ENCODE peak calls at places on chromosome 10, in five cellular contexts. N is HL-60, Y is GM23338, E is right lobe of liver, B is neural progenitor cell. H is an unnamed sample.
A peak's percentile ranks its signal among the peaks of the same experiment; 100 is the strongest.

GRCh38 chr10:124089859-124090258 is 3.5 kb downstream of the CHST15 start:
- DNase-seq in N (no peak), Y (no peak), E (no peak), B (no peak), H (no peak)

GRCh38 chr10:73439055-73439454 is 5.7 kb upstream of the MSS51 start:
- DNase-seq in N (no peak), Y (no peak), E (no peak), B (no peak), H (no peak)

GRCh38 chr10:100970914-100971811 is 1.9 kb downstream of the SEMA4G start:
- DNase-seq in N (no peak), Y (no peak), E (peak; percentile 91), B (no peak), H (no peak)

GRCh38 chr10:80787952-80788351 is 250.2 kb downstream of the SH2D4B start:
- DNase-seq in N (no peak), Y (no peak), E (no peak), B (no peak), H (no peak)

GRCh38 chr10:116490028-116490662 is 55.6 kb upstream of the PNLIP start:
- DNase-seq in N (no peak), Y (peak; percentile 76), E (no peak), B (peak; percentile 53), H (no peak)

GRCh38 chr10:52314822-52315552 is 906 bp downstream of the DKK1 start:
- DNase-seq in N (no peak), Y (peak; percentile 17), E (no peak), B (peak; percentile 46), H (no peak)

GRCh38 chr10:48251525-48252353 is 22.8 kb downstream of the FRMPD2 start:
- DNase-seq in N (no peak), Y (peak; percentile 22), E (no peak), B (no peak), H (no peak)

GRCh38 chr10:104811166-104811565 is 170.1 kb downstream of the SORCS3 start:
- DNase-seq in N (no peak), Y (no peak), E (no peak), B (no peak), H (no peak)

GRCh38 chr10:52853704-52854103 is 81.1 kb upstream of the MBL2 start:
- DNase-seq in N (no peak), Y (no peak), E (no peak), B (no peak), H (no peak)

GRCh38 chr10:29949411-29950011 is 109.9 kb downstream of the JCAD start:
- DNase-seq in N (no peak), Y (no peak), E (no peak), B (no peak), H (no peak)

GRCh38 chr10:17713133-17713532 is 38.9 kb upstream of the TMEM236 start:
- DNase-seq in N (no peak), Y (no peak), E (no peak), B (peak; percentile 50), H (no peak)

GRCh38 chr10:87092356-87092860 is 2.2 kb downstream of the GLUD1 start:
- DNase-seq in N (no peak), Y (peak; percentile 46), E (no peak), B (peak; percentile 7), H (no peak)

GRCh38 chr10:128629111-128630096 is 503.2 kb upstream of the MKI67 start:
- DNase-seq in N (no peak), Y (no peak), E (no peak), B (no peak), H (no peak)

GRCh38 chr10:86252573-86252972 is 114.0 kb downstream of the GRID1 start:
- DNase-seq in N (no peak), Y (no peak), E (no peak), B (no peak), H (no peak)

GRCh38 chr10:89535185-89536012 is at the start of gene SLC16A12:
- DNase-seq in N (no peak), Y (peak; percentile 78), E (no peak), B (peak; percentile 87), H (peak; percentile 37)

GRCh38 chr10:122099562-122099961 is 110.6 kb downstream of the TACC2 start:
- DNase-seq in N (no peak), Y (no peak), E (no peak), B (no peak), H (no peak)

GRCh38 chr10:88793747-88794299 is 8.7 kb upstream of the LIPM start:
- DNase-seq in N (no peak), Y (no peak), E (no peak), B (no peak), H (no peak)

GRCh38 chr10:30439931-30440330 is 5.9 kb downstream of the MAP3K8 start:
- DNase-seq in N (no peak), Y (no peak), E (no peak), B (no peak), H (no peak)

GRCh38 chr10:93917064-93917391 is 23.2 kb downstream of the SLC35G1 start:
- DNase-seq in N (no peak), Y (peak; percentile 63), E (peak; percentile 50), B (no peak), H (no peak)

GRCh38 chr10:100993986-100994708 is 5.5 kb upstream of the LZTS2 start:
- DNase-seq in N (no peak), Y (peak; percentile 74), E (no peak), B (peak; percentile 65), H (no peak)

GRCh38 chr10:17512341-17513001 is 58.1 kb upstream of the ST8SIA6 start:
- DNase-seq in N (no peak), Y (no peak), E (peak; percentile 44), B (no peak), H (peak; percentile 17)

GRCh38 chr10:4243651-4244050 is 458.6 kb upstream of the KLF6 start:
- DNase-seq in N (peak; percentile 3), Y (no peak), E (no peak), B (no peak), H (no peak)

GRCh38 chr10:117477961-117478670 is 64.4 kb upstream of the EMX2 start:
- DNase-seq in N (no peak), Y (no peak), E (no peak), B (peak; percentile 15), H (no peak)

GRCh38 chr10:70364001-70364771 is 18.2 kb downstream of the LRRC20 start:
- DNase-seq in N (peak; percentile 89), Y (peak; percentile 95), E (peak; percentile 89), B (peak; percentile 93), H (peak; percentile 89)

GRCh38 chr10:79059859-79060379 is 8.8 kb upstream of the ZMIZ1 start:
- DNase-seq in N (no peak), Y (no peak), E (peak; percentile 95), B (no peak), H (peak; percentile 9)

GRCh38 chr10:31322647-31323046 is 3.6 kb downstream of the ZEB1 start:
- DNase-seq in N (peak; percentile 24), Y (no peak), E (no peak), B (peak; percentile 5), H (no peak)

GRCh38 chr10:97792058-97792721 is 20.4 kb upstream of the SFRP5 start:
- DNase-seq in N (no peak), Y (peak; percentile 90), E (peak; percentile 71), B (peak; percentile 74), H (peak; percentile 48)

GRCh38 chr10:101466016-101466912 is 112.3 kb downstream of the BTRC start:
- DNase-seq in N (no peak), Y (no peak), E (no peak), B (peak; percentile 88), H (no peak)

GRCh38 chr10:34319197-34319846 is 495.8 kb downstream of the PARD3 start:
- DNase-seq in N (no peak), Y (no peak), E (no peak), B (no peak), H (no peak)

GRCh38 chr10:11298116-11298515 is 280.4 kb downstream of the CELF2 start:
- DNase-seq in N (no peak), Y (no peak), E (no peak), B (no peak), H (no peak)

GRCh38 chr10:87054373-87055295 is 34.5 kb downstream of the FAM25A start:
- DNase-seq in N (no peak), Y (peak; percentile 48), E (no peak), B (peak; percentile 92), H (no peak)

GRCh38 chr10:15857001-15857608 is 3.2 kb downstream of the MINDY3 start:
- DNase-seq in N (no peak), Y (no peak), E (no peak), B (no peak), H (no peak)

GRCh38 chr10:6135589-6136168 is 46.8 kb downstream of the RBM17 start:
- DNase-seq in N (no peak), Y (no peak), E (no peak), B (no peak), H (no peak)

GRCh38 chr10:133124357-133125211 is 35.4 kb upstream of the KNDC1 start:
- DNase-seq in N (no peak), Y (peak; percentile 65), E (no peak), B (peak; percentile 77), H (peak; percentile 35)
- TF ChIP-seq CTCF in N (no peak), Y (peak; percentile 70), E (peak; percentile 49), B (peak; percentile 76), H (peak; percentile 68)

DNA sequence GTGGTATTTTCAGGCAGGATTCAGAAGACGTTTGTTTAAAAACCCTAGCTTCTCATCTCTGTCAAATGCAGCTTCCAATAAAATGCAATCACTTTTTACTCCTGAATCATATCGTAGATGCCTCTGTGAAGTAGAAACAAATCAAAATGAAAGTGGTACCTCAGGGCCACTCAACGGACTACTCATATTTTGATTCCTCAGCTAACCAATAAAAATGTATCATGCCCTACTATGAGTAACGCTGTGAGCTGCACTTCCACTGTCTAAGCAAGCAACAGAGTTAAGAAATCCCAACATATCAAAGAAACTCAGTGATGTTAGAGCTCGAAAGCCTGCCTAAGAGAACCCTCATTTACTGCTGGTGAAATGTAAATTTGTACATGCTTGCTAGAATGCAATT is 151.7 kb downstream of the ANK3 start:
- DNase-seq in N (no peak), Y (no peak), E (no peak), B (no peak), H (no peak)
- H3K4me3 ChIP-seq in N (no peak overlapping the region), Y (no peak overlapping the region), E (no peak overlapping the region), B (no peak overlapping the region), H (peak overlapping the region; percentile 16)

GRCh38 chr10:33276282-33276923 is 58.1 kb downstream of the NRP1 start:
- DNase-seq in N (no peak), Y (no peak), E (no peak), B (no peak), H (no peak)
- H3K27ac ChIP-seq in N (no peak overlapping the region), Y (no peak overlapping the region), E (no peak overlapping the region), B (no peak overlapping the region), H (peak overlapping the region; percentile 93)

GRCh38 chr10:44516941-44517340 is 132.0 kb upstream of the CXCL12 start:
- DNase-seq in N (no peak), Y (no peak), E (no peak), B (no peak), H (no peak)

GRCh38 chr10:44512345-44513095 is 127.6 kb upstream of the CXCL12 start:
- DNase-seq in N (no peak), Y (no peak), E (no peak), B (no peak), H (no peak)

GRCh38 chr10:44513592-44513991 is 128.7 kb upstream of the CXCL12 start:
- DNase-seq in N (no peak), Y (no peak), E (no peak), B (no peak), H (no peak)

GRCh38 chr10:44520651-44521050 is 135.8 kb upstream of the CXCL12 start:
- DNase-seq in N (no peak), Y (no peak), E (no peak), B (no peak), H (no peak)

GRCh38 chr10:44517635-44518034 is 132.7 kb upstream of the CXCL12 start:
- DNase-seq in N (no peak), Y (peak; percentile 68), E (no peak), B (peak; percentile 17), H (no peak)
- TF ChIP-seq CTCF in N (peak; percentile 29), Y (peak; percentile 75), E (no peak), B (peak; percentile 47), H (peak; percentile 33)

H was measured in left ventricle myocardium inferior.